ENCODE peak calls at places on chromosomes 3 and 15, in eight cellular contexts. One of them, this sample, is unnamed.

GRCh38 chr3:8622873-8623725 is 21.5 kb downstream of the SSUH2 start:
- DNase-seq in body of pancreas: peak
- DNase-seq in AG04450: peak
- DNase-seq in mammary epithelial cell: peak
- DNase-seq in SK-N-SH: peak
- DNase-seq in WERI-Rb-1: peak
- DNase-seq in RWPE2: peak
- DNase-seq in thoracic aorta: peak
- DNase-seq in this sample: peak

GRCh38 chr3:127015282-127016042 is 32.5 kb downstream of the PLXNA1 start:
- DNase-seq in SK-N-SH: peak
- DNase-seq in body of pancreas: no peak
- DNase-seq in AG04450: no peak
- DNase-seq in RWPE2: no peak
- DNase-seq in thoracic aorta: no peak
- DNase-seq in WERI-Rb-1: no peak
- DNase-seq in mammary epithelial cell: no peak
- DNase-seq in this sample: no peak

GRCh38 chr3:196694941-196695848 is 16.9 kb downstream of the CEP19 start:
- DNase-seq in thoracic aorta: no peak
- DNase-seq in body of pancreas: no peak
- DNase-seq in AG04450: no peak
- DNase-seq in WERI-Rb-1: no peak
- DNase-seq in mammary epithelial cell: no peak
- DNase-seq in SK-N-SH: no peak
- DNase-seq in RWPE2: no peak
- DNase-seq in this sample: no peak

GRCh38 chr15:44706946-44707636 is 4.0 kb downstream of the PATL2 start:
- DNase-seq in WERI-Rb-1: no peak
- DNase-seq in mammary epithelial cell: peak
- DNase-seq in SK-N-SH: no peak
- DNase-seq in thoracic aorta: no peak
- DNase-seq in body of pancreas: no peak
- DNase-seq in RWPE2: no peak
- DNase-seq in AG04450: no peak
- DNase-seq in this sample: no peak

GRCh38 chr3:168990621-168991020 is 672.9 kb downstream of the MECOM start:
- DNase-seq in RWPE2: no peak
- DNase-seq in body of pancreas: no peak
- DNase-seq in thoracic aorta: no peak
- DNase-seq in WERI-Rb-1: no peak
- DNase-seq in AG04450: no peak
- DNase-seq in SK-N-SH: no peak
- DNase-seq in mammary epithelial cell: no peak
- DNase-seq in this sample: no peak

GRCh38 chr3:123067689-123068226 is 933 bp downstream of the PDIA5 start:
- DNase-seq in AG04450: no peak
- DNase-seq in WERI-Rb-1: no peak
- DNase-seq in mammary epithelial cell: no peak
- DNase-seq in body of pancreas: no peak
- DNase-seq in thoracic aorta: no peak
- DNase-seq in RWPE2: no peak
- DNase-seq in SK-N-SH: no peak
- DNase-seq in this sample: no peak

GRCh38 chr3:9130318-9131110 is 118.9 kb downstream of the SRGAP3 start:
- DNase-seq in SK-N-SH: peak
- DNase-seq in RWPE2: no peak
- DNase-seq in WERI-Rb-1: no peak
- DNase-seq in body of pancreas: no peak
- DNase-seq in AG04450: no peak
- DNase-seq in mammary epithelial cell: no peak
- DNase-seq in thoracic aorta: no peak
- DNase-seq in this sample: no peak

GRCh38 chr3:181630873-181631272 is 80.9 kb upstream of the SOX2 start:
- DNase-seq in SK-N-SH: no peak
- DNase-seq in WERI-Rb-1: no peak
- DNase-seq in mammary epithelial cell: no peak
- DNase-seq in thoracic aorta: no peak
- DNase-seq in RWPE2: no peak
- DNase-seq in AG04450: no peak
- DNase-seq in body of pancreas: no peak
- DNase-seq in this sample: no peak

GRCh38 chr3:190941694-190942280 is 79.3 kb upstream of the GMNC start:
- DNase-seq in SK-N-SH: no peak
- DNase-seq in RWPE2: no peak
- DNase-seq in WERI-Rb-1: peak
- DNase-seq in mammary epithelial cell: no peak
- DNase-seq in body of pancreas: no peak
- DNase-seq in AG04450: no peak
- DNase-seq in thoracic aorta: no peak
- DNase-seq in this sample: no peak

GRCh38 chr3:174342941-174343431 is 516.1 kb upstream of the NAALADL2 start:
- DNase-seq in RWPE2: no peak
- DNase-seq in WERI-Rb-1: no peak
- DNase-seq in thoracic aorta: no peak
- DNase-seq in body of pancreas: no peak
- DNase-seq in AG04450: no peak
- DNase-seq in SK-N-SH: no peak
- DNase-seq in mammary epithelial cell: no peak
- DNase-seq in this sample: no peak

GRCh38 chr3:101036213-101036618 is 43.0 kb upstream of the ABI3BP start:
- DNase-seq in RWPE2: peak
- DNase-seq in SK-N-SH: no peak
- DNase-seq in AG04450: peak
- DNase-seq in thoracic aorta: no peak
- DNase-seq in mammary epithelial cell: peak
- DNase-seq in body of pancreas: peak
- DNase-seq in WERI-Rb-1: no peak
- DNase-seq in this sample: peak

GRCh38 chr3:177810162-177810623 is 612.9 kb upstream of the TBL1XR1 start:
- DNase-seq in mammary epithelial cell: peak
- DNase-seq in body of pancreas: no peak
- DNase-seq in RWPE2: no peak
- DNase-seq in SK-N-SH: no peak
- DNase-seq in thoracic aorta: no peak
- DNase-seq in WERI-Rb-1: no peak
- DNase-seq in AG04450: peak
- DNase-seq in this sample: peak

GRCh38 chr15:83983634-83984458 is 251.7 kb upstream of the GOLGA6L4 start:
- DNase-seq in AG04450: no peak
- DNase-seq in SK-N-SH: no peak
- DNase-seq in thoracic aorta: no peak
- DNase-seq in WERI-Rb-1: no peak
- DNase-seq in mammary epithelial cell: no peak
- DNase-seq in RWPE2: no peak
- DNase-seq in body of pancreas: no peak
- DNase-seq in this sample: no peak

DNA sequence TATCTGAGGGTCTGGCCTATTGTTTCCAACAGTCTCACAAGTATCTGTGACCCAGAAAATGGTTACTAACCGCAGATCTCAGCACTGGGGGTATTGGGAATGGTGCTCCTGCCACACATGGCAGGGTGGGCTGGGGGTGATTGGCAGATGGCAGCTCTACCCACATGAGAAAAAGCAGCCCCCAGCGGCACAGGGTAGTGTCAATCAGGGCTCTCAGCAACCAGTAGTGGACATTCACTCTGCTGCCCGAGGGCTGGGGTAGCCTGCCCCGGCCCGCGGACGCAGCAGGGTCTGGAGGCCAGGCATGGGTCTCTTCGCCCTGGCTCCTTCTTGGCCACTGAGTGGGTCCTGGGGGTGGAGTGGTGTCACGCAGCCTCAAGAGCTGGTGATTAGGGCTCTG is 8.6 kb downstream of the DNAH1 start:
- DNase-seq in mammary epithelial cell: no peak
- DNase-seq in RWPE2: no peak
- DNase-seq in AG04450: no peak
- DNase-seq in WERI-Rb-1: no peak
- DNase-seq in thoracic aorta: no peak
- DNase-seq in body of pancreas: no peak
- DNase-seq in SK-N-SH: no peak
- DNase-seq in this sample: no peak
- H3K27ac ChIP-seq in mammary epithelial cell: no peak
- H3K27ac ChIP-seq in RWPE2: no peak
- H3K27ac ChIP-seq in AG04450: no peak
- H3K27ac ChIP-seq in WERI-Rb-1: no peak
- H3K27ac ChIP-seq in thoracic aorta: no peak
- H3K27ac ChIP-seq in body of pancreas: no peak
- H3K27ac ChIP-seq in SK-N-SH: peak
- H3K27ac ChIP-seq in this sample: no peak

DNA sequence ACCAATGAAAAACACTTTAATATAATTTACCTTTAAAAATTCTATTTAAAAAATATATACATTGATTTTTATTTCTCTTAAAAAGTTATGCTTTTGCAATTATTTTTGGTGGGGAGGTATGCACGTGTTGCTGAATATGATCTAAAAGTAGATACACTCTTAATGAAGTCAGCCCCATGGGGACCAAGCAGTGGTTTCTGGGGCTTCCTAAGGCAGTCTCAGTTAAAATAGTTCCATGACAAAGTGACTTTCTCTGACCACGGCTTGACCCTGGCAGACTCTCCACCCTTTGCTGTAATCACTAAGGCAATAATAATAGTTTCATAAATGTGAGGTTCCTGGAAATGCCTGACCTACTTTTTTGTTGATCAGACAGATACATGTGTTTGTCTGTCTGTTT is 50.4 kb downstream of the CCR4 start:
- DNase-seq in mammary epithelial cell: no peak
- DNase-seq in WERI-Rb-1: no peak
- DNase-seq in RWPE2: no peak
- DNase-seq in body of pancreas: peak
- DNase-seq in AG04450: no peak
- DNase-seq in SK-N-SH: no peak
- DNase-seq in thoracic aorta: no peak
- DNase-seq in this sample: no peak
- H3K27ac ChIP-seq in mammary epithelial cell: no peak
- H3K27ac ChIP-seq in WERI-Rb-1: no peak
- H3K27ac ChIP-seq in RWPE2: no peak
- H3K27ac ChIP-seq in body of pancreas: no peak
- H3K27ac ChIP-seq in AG04450: no peak
- H3K27ac ChIP-seq in SK-N-SH: no peak
- H3K27ac ChIP-seq in thoracic aorta: no peak
- H3K27ac ChIP-seq in this sample: no peak

DNA sequence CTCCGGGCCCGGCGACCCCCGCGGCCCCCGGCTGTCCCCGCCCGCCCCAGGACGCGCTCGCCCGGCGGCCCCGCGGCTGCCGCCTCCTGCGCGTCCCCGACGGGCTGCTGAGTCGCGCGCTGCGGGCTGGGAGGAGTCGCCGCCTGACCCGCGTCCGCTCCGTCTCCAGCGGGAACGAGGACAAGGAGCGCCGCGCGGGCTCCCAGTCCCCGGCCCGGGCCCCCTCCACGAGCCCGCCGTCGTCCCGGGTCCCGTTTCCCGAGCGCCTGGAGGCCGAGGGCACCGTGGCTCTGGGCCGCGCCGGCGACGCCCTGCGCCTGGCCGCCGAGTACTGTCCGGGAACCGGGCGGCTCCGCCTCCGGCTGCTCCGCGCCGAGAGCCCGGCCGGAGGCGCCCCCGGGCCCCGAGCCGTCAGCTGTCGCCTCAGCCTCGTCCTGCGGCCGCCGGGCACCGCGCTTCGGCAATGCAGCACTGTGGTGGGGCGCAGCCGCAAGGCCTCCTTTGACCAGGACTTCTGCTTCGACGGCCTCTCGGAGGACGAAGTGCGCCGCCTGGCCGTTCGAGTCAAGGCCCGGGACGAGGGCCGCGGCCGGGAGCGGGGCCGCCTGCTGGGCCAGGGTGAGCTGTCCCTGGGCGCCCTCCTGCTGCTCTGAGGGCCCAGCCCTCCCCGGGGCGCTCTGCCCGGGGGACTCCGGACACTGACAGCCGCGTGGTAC is 1.5 kb downstream of the C2CD4A start:
- DNase-seq in RWPE2: no peak
- DNase-seq in body of pancreas: peak
- DNase-seq in WERI-Rb-1: peak
- DNase-seq in thoracic aorta: no peak
- DNase-seq in mammary epithelial cell: peak
- DNase-seq in SK-N-SH: peak
- DNase-seq in AG04450: no peak
- DNase-seq in this sample: no peak
- H3K27ac ChIP-seq in RWPE2: no peak
- H3K27ac ChIP-seq in body of pancreas: peak
- H3K27ac ChIP-seq in WERI-Rb-1: peak
- H3K27ac ChIP-seq in thoracic aorta: no peak
- H3K27ac ChIP-seq in mammary epithelial cell: no peak
- H3K27ac ChIP-seq in SK-N-SH: no peak
- H3K27ac ChIP-seq in AG04450: no peak
- H3K27ac ChIP-seq in this sample: no peak

GRCh38 chr3:179852117-179852886 is 184.4 kb downstream of the PEX5L start:
- DNase-seq in body of pancreas: no peak
- DNase-seq in WERI-Rb-1: no peak
- DNase-seq in AG04450: peak
- DNase-seq in mammary epithelial cell: peak
- DNase-seq in RWPE2: no peak
- DNase-seq in SK-N-SH: no peak
- DNase-seq in thoracic aorta: no peak
- DNase-seq in this sample: no peak

DNA sequence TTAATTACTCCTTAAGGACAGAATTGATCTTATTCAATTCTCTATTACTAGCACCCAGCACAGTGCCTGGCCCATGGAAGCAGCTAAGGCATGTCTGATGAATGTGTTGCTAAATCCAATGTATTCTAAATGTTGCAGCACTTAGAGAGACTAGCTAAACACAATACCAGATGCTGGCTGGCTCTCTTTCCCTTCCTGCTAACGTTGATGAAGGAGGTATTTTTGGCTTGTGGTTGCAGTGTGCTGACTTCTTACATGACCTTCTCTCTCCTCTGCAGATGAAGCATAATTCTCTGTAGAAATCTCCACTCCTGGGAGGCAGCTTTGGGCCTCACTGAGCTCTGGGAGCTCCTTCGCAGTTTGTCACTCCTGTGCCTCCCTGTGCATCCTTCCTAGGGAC is 183.6 kb downstream of the PEX5L start:
- DNase-seq in mammary epithelial cell: no peak
- DNase-seq in thoracic aorta: no peak
- DNase-seq in body of pancreas: no peak
- DNase-seq in SK-N-SH: no peak
- DNase-seq in RWPE2: no peak
- DNase-seq in WERI-Rb-1: no peak
- DNase-seq in AG04450: peak
- DNase-seq in this sample: no peak
- H3K27ac ChIP-seq in mammary epithelial cell: no peak
- H3K27ac ChIP-seq in thoracic aorta: no peak
- H3K27ac ChIP-seq in body of pancreas: no peak
- H3K27ac ChIP-seq in SK-N-SH: no peak
- H3K27ac ChIP-seq in RWPE2: no peak
- H3K27ac ChIP-seq in WERI-Rb-1: no peak
- H3K27ac ChIP-seq in AG04450: peak
- H3K27ac ChIP-seq in this sample: no peak

GRCh38 chr3:130700541-130700940 is 46.1 kb downstream of the PIK3R4 start:
- DNase-seq in AG04450: no peak
- DNase-seq in RWPE2: no peak
- DNase-seq in SK-N-SH: no peak
- DNase-seq in WERI-Rb-1: no peak
- DNase-seq in thoracic aorta: no peak
- DNase-seq in mammary epithelial cell: peak
- DNase-seq in body of pancreas: peak
- DNase-seq in this sample: no peak
- H3K27ac ChIP-seq in AG04450: no peak
- H3K27ac ChIP-seq in RWPE2: no peak
- H3K27ac ChIP-seq in SK-N-SH: no peak
- H3K27ac ChIP-seq in WERI-Rb-1: no peak
- H3K27ac ChIP-seq in thoracic aorta: peak
- H3K27ac ChIP-seq in mammary epithelial cell: no peak
- H3K27ac ChIP-seq in body of pancreas: no peak
- H3K27ac ChIP-seq in this sample: no peak

GRCh38 chr15:92907229-92907628 is 7.1 kb downstream of the CHD2 start:
- DNase-seq in SK-N-SH: no peak
- DNase-seq in RWPE2: no peak
- DNase-seq in AG04450: no peak
- DNase-seq in thoracic aorta: no peak
- DNase-seq in body of pancreas: no peak
- DNase-seq in WERI-Rb-1: no peak
- DNase-seq in mammary epithelial cell: peak
- DNase-seq in this sample: no peak
- H3K27ac ChIP-seq in SK-N-SH: peak
- H3K27ac ChIP-seq in RWPE2: peak
- H3K27ac ChIP-seq in AG04450: peak
- H3K27ac ChIP-seq in thoracic aorta: peak
- H3K27ac ChIP-seq in body of pancreas: peak
- H3K27ac ChIP-seq in WERI-Rb-1: peak
- H3K27ac ChIP-seq in mammary epithelial cell: peak
- H3K27ac ChIP-seq in this sample: no peak